ENCODE peak calls at places on chromosomes 12 and 14, in seven cellular contexts. One of them, this sample, is unnamed.

GRCh38 chr12:114689075-114689994 is 5.4 kb upstream of the TBX3 start:
- DNase-seq in neural crest cell: no peak
- DNase-seq in nucleus accumbens: no peak
- DNase-seq in fibroblast of mammary gland: no peak
- DNase-seq in GF-D8: no peak
- DNase-seq in brain microvascular endothelial cell: no peak
- DNase-seq in T-helper 17 cell: no peak
- DNase-seq in this sample: no peak

GRCh38 chr14:99289394-99290189 is 17.6 kb upstream of the BCL11B start:
- DNase-seq in nucleus accumbens: no peak
- DNase-seq in brain microvascular endothelial cell: no peak
- DNase-seq in GF-D8: no peak
- DNase-seq in fibroblast of mammary gland: no peak
- DNase-seq in neural crest cell: no peak
- DNase-seq in T-helper 17 cell: no peak
- DNase-seq in this sample: no peak

GRCh38 chr14:105878554-105878953 is 352.2 kb downstream of the TMEM121 start:
- DNase-seq in T-helper 17 cell: no peak
- DNase-seq in GF-D8: no peak
- DNase-seq in brain microvascular endothelial cell: no peak
- DNase-seq in fibroblast of mammary gland: no peak
- DNase-seq in nucleus accumbens: no peak
- DNase-seq in neural crest cell: no peak
- DNase-seq in this sample: no peak

GRCh38 chr14:58563981-58564380 is 73.8 kb upstream of the DACT1 start:
- DNase-seq in nucleus accumbens: no peak
- DNase-seq in T-helper 17 cell: no peak
- DNase-seq in neural crest cell: no peak
- DNase-seq in fibroblast of mammary gland: no peak
- DNase-seq in GF-D8: no peak
- DNase-seq in brain microvascular endothelial cell: no peak
- DNase-seq in this sample: no peak

GRCh38 chr14:73633517-73634332 is 11.1 kb upstream of the DNAL1 start:
- DNase-seq in brain microvascular endothelial cell: peak; percentile 44
- DNase-seq in fibroblast of mammary gland: peak; percentile 76
- DNase-seq in GF-D8: no peak
- DNase-seq in T-helper 17 cell: peak; percentile 38
- DNase-seq in neural crest cell: peak; percentile 62
- DNase-seq in nucleus accumbens: peak; percentile 47
- DNase-seq in this sample: peak; percentile 69

GRCh38 chr14:101404426-101405170 is 156.7 kb upstream of the DIO3 start:
- DNase-seq in T-helper 17 cell: no peak
- DNase-seq in fibroblast of mammary gland: no peak
- DNase-seq in GF-D8: no peak
- DNase-seq in nucleus accumbens: no peak
- DNase-seq in brain microvascular endothelial cell: no peak
- DNase-seq in neural crest cell: no peak
- DNase-seq in this sample: no peak

GRCh38 chr12:47808574-47809380 is 10.9 kb downstream of the HDAC7 start:
- DNase-seq in neural crest cell: no peak
- DNase-seq in brain microvascular endothelial cell: no peak
- DNase-seq in T-helper 17 cell: no peak
- DNase-seq in GF-D8: peak; percentile 63
- DNase-seq in nucleus accumbens: no peak
- DNase-seq in fibroblast of mammary gland: peak; percentile 37
- DNase-seq in this sample: no peak

GRCh38 chr14:99077844-99078236 is 194.2 kb downstream of the BCL11B start:
- DNase-seq in nucleus accumbens: no peak
- DNase-seq in neural crest cell: no peak
- DNase-seq in GF-D8: no peak
- DNase-seq in fibroblast of mammary gland: no peak
- DNase-seq in T-helper 17 cell: no peak
- DNase-seq in brain microvascular endothelial cell: no peak
- DNase-seq in this sample: no peak

GRCh38 chr14:51521764-51522163 is 129.9 kb upstream of the FRMD6 start:
- DNase-seq in T-helper 17 cell: no peak
- DNase-seq in fibroblast of mammary gland: peak; percentile 89
- DNase-seq in nucleus accumbens: no peak
- DNase-seq in brain microvascular endothelial cell: peak; percentile 40
- DNase-seq in GF-D8: no peak
- DNase-seq in neural crest cell: no peak
- DNase-seq in this sample: peak; percentile 85

GRCh38 chr12:49198431-49199155 is 9.7 kb upstream of the TUBA1A start:
- DNase-seq in GF-D8: no peak
- DNase-seq in brain microvascular endothelial cell: peak; percentile 90
- DNase-seq in fibroblast of mammary gland: peak; percentile 93
- DNase-seq in T-helper 17 cell: no peak
- DNase-seq in nucleus accumbens: peak; percentile 71
- DNase-seq in neural crest cell: peak; percentile 46
- DNase-seq in this sample: peak; percentile 82